ENCODE peak calls at places on chromosomes 13 and 19, in nine cellular contexts. One of them, this sample, is unnamed.

GRCh38 chr19:12766051-12766521 is 9.3 kb downstream of the HOOK2 start:
- DNase-seq in stomach: peak; percentile 93
- DNase-seq in GM12878: no peak
- DNase-seq in HepG2: peak; percentile 76
- DNase-seq in sigmoid colon: peak; percentile 93
- DNase-seq in H1: no peak
- DNase-seq in transverse colon: peak; percentile 93
- DNase-seq in breast epithelium: peak; percentile 77
- DNase-seq in endothelial cell of umbilical vein: peak; percentile 88
- DNase-seq in this sample: peak; percentile 93

GRCh38 chr19:11227201-11227886 is 12.1 kb upstream of the ANGPTL8 start:
- DNase-seq in stomach: no peak
- DNase-seq in GM12878: no peak
- DNase-seq in HepG2: peak; percentile 27
- DNase-seq in sigmoid colon: no peak
- DNase-seq in H1: peak; percentile 88
- DNase-seq in transverse colon: no peak
- DNase-seq in breast epithelium: no peak
- DNase-seq in endothelial cell of umbilical vein: peak; percentile 27
- DNase-seq in this sample: no peak

GRCh38 chr13:19606152-19606551 is 27.3 kb upstream of the MPHOSPH8 start:
- DNase-seq in stomach: no peak
- DNase-seq in GM12878: no peak
- DNase-seq in HepG2: no peak
- DNase-seq in sigmoid colon: no peak
- DNase-seq in H1: no peak
- DNase-seq in transverse colon: no peak
- DNase-seq in breast epithelium: no peak
- DNase-seq in endothelial cell of umbilical vein: no peak
- DNase-seq in this sample: no peak

GRCh38 chr19:4380254-4380727 is 20.1 kb downstream of the SH3GL1 start:
- DNase-seq in stomach: no peak
- DNase-seq in GM12878: no peak
- DNase-seq in HepG2: no peak
- DNase-seq in sigmoid colon: peak; percentile 73
- DNase-seq in H1: no peak
- DNase-seq in transverse colon: no peak
- DNase-seq in breast epithelium: no peak
- DNase-seq in endothelial cell of umbilical vein: no peak
- DNase-seq in this sample: peak; percentile 96

GRCh38 chr13:70994204-70994603 is 872.8 kb downstream of the DACH1 start:
- DNase-seq in stomach: no peak
- DNase-seq in GM12878: no peak
- DNase-seq in HepG2: no peak
- DNase-seq in sigmoid colon: no peak
- DNase-seq in H1: no peak
- DNase-seq in transverse colon: no peak
- DNase-seq in breast epithelium: no peak
- DNase-seq in endothelial cell of umbilical vein: no peak
- DNase-seq in this sample: no peak

GRCh38 chr13:32141462-32141861 is 109.9 kb downstream of the FRY start:
- DNase-seq in stomach: no peak
- DNase-seq in GM12878: no peak
- DNase-seq in HepG2: no peak
- DNase-seq in sigmoid colon: no peak
- DNase-seq in H1: no peak
- DNase-seq in transverse colon: no peak
- DNase-seq in breast epithelium: no peak
- DNase-seq in endothelial cell of umbilical vein: no peak
- DNase-seq in this sample: no peak

GRCh38 chr19:3968556-3969434 is 2.1 kb downstream of the DAPK3 start:
- DNase-seq in stomach: peak; percentile 87
- DNase-seq in GM12878: no peak
- DNase-seq in HepG2: peak; percentile 98
- DNase-seq in sigmoid colon: peak; percentile 98
- DNase-seq in H1: peak; percentile 97
- DNase-seq in transverse colon: peak; percentile 79
- DNase-seq in breast epithelium: peak; percentile 97
- DNase-seq in endothelial cell of umbilical vein: peak; percentile 100
- DNase-seq in this sample: no peak

GRCh38 chr19:35459414-35460082 is 11.5 kb downstream of the FFAR2 start:
- DNase-seq in stomach: peak; percentile 70
- DNase-seq in GM12878: no peak
- DNase-seq in HepG2: peak; percentile 67
- DNase-seq in sigmoid colon: no peak
- DNase-seq in H1: no peak
- DNase-seq in transverse colon: peak; percentile 26
- DNase-seq in breast epithelium: no peak
- DNase-seq in endothelial cell of umbilical vein: peak; percentile 47
- DNase-seq in this sample: peak; percentile 80

GRCh38 chr13:49904729-49905456 is 31.2 kb downstream of the SPRYD7 start:
- DNase-seq in stomach: no peak
- DNase-seq in GM12878: no peak
- DNase-seq in HepG2: no peak
- DNase-seq in sigmoid colon: no peak
- DNase-seq in H1: no peak
- DNase-seq in transverse colon: no peak
- DNase-seq in breast epithelium: no peak
- DNase-seq in endothelial cell of umbilical vein: no peak
- DNase-seq in this sample: no peak

GRCh38 chr19:19485161-19485997 is 30.0 kb downstream of the TSSK6 start:
- DNase-seq in stomach: no peak
- DNase-seq in GM12878: no peak
- DNase-seq in HepG2: no peak
- DNase-seq in sigmoid colon: no peak
- DNase-seq in H1: no peak
- DNase-seq in transverse colon: no peak
- DNase-seq in breast epithelium: no peak
- DNase-seq in endothelial cell of umbilical vein: no peak
- DNase-seq in this sample: peak; percentile 78

GRCh38 chr13:60242231-60242630 is 78.5 kb upstream of the DIAPH3 start:
- DNase-seq in stomach: no peak
- DNase-seq in GM12878: no peak
- DNase-seq in HepG2: no peak
- DNase-seq in sigmoid colon: no peak
- DNase-seq in H1: no peak
- DNase-seq in transverse colon: no peak
- DNase-seq in breast epithelium: no peak
- DNase-seq in endothelial cell of umbilical vein: no peak
- DNase-seq in this sample: no peak

DNA sequence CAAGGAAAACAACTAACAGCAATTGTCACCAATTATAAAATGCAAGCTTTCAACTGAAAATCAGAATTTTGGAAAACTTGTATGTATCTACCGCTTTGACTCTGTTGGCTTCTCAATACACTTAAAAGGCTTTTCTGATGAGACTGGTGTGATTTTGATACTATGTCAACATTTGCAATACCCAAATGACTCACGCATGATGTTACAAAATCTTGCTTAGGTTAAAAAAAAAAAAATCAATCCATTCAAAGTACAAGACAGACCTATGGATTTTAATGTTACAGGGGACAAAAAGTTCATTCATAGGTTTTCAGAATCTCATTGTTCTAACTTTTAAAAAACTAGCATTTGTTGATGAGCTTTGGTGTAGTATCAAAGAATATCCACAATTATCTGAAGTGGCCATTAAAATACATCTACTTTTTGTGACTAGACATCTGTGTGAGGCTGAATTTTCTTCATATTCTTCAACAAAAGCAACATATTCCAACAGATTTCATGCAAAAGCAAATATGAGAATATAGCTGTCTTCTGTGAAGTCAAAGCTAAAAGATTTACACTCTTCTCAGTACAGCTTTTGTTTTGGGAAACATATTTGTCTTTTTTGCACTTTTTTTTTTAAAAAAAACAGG is 10.7 kb downstream of the ELF1 start:
- DNase-seq in stomach: no peak
- DNase-seq in GM12878: no peak
- DNase-seq in HepG2: peak; percentile 93
- DNase-seq in sigmoid colon: no peak
- DNase-seq in H1: no peak
- DNase-seq in transverse colon: no peak
- DNase-seq in breast epithelium: no peak
- DNase-seq in endothelial cell of umbilical vein: no peak
- DNase-seq in this sample: no peak
- H3K4me1 ChIP-seq in stomach: peaks cover 41% of the 10 kb centered on the region
- H3K4me1 ChIP-seq in GM12878: peaks cover 60% of the 10 kb centered on the region
- H3K4me1 ChIP-seq in HepG2: peaks cover 88% of the 10 kb centered on the region
- H3K4me1 ChIP-seq in sigmoid colon: peaks cover 33% of the 10 kb centered on the region
- H3K4me1 ChIP-seq in H1: no peaks in the 10 kb centered on the region
- H3K4me1 ChIP-seq in transverse colon: peaks cover 50% of the 10 kb centered on the region
- H3K4me1 ChIP-seq in breast epithelium: no peaks in the 10 kb centered on the region
- H3K4me1 ChIP-seq in endothelial cell of umbilical vein: peaks cover 16% of the 10 kb centered on the region
- H3K4me1 ChIP-seq in this sample: peaks cover 99% of the 10 kb centered on the region

DNA sequence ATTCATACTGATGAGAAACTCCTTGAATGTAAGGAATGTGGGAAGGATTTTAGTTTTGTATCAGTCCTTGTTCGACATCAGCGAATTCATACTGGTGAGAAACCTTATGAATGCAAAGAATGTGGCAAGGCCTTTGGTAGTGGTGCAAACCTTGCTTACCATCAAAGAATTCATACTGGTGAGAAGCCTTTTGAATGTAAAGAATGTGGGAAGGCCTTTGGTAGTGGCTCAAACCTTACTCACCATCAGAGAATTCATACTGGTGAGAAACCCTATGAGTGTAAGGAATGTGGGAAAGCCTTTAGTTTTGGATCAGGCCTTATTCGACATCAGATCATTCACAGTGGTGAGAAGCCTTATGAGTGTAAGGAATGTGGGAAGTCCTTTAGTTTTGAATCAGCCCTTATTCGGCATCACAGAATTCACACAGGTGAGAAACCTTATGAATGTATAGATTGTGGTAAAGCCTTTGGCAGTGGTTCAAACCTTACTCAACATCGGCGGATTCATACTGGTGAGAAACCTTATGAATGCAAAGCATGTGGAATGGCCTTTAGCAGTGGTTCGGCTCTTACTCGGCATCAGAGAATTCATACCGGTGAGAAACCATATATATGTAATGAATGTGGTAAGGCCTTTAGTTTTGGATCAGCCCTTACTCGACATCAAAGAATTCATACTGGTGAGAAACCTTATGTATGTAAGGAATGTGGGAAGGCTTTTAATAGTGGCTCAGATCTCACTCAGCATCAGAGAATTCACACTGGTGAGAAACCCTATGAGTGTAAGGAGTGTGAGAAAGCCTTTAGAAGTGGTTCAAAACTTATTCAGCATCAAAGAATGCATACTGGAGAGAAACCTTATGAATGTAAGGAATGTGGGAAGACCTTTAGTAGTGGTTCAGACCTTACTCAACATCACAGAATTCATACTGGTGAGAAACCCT is 26.6 kb downstream of the ZNF345 start:
- DNase-seq in stomach: no peak
- DNase-seq in GM12878: no peak
- DNase-seq in HepG2: no peak
- DNase-seq in sigmoid colon: no peak
- DNase-seq in H1: no peak
- DNase-seq in transverse colon: no peak
- DNase-seq in breast epithelium: no peak
- DNase-seq in endothelial cell of umbilical vein: no peak
- DNase-seq in this sample: no peak
- TF ChIP-seq POLR2AphosphoS5 in stomach: no peak
- TF ChIP-seq POLR2AphosphoS5 in GM12878: no peak
- TF ChIP-seq POLR2AphosphoS5 in HepG2: no peak
- TF ChIP-seq POLR2AphosphoS5 in sigmoid colon: no peak
- TF ChIP-seq POLR2AphosphoS5 in H1: no peak
- TF ChIP-seq POLR2AphosphoS5 in transverse colon: no peak
- TF ChIP-seq POLR2AphosphoS5 in breast epithelium: no peak
- TF ChIP-seq POLR2AphosphoS5 in endothelial cell of umbilical vein: no peak
- TF ChIP-seq POLR2AphosphoS5 in this sample: no peak

GRCh38 chr13:51588406-51588949 is 4.2 kb downstream of the WDFY2 start:
- DNase-seq in stomach: no peak
- DNase-seq in GM12878: no peak
- DNase-seq in HepG2: no peak
- DNase-seq in sigmoid colon: no peak
- DNase-seq in H1: no peak
- DNase-seq in transverse colon: no peak
- DNase-seq in breast epithelium: no peak
- DNase-seq in endothelial cell of umbilical vein: no peak
- DNase-seq in this sample: no peak

GRCh38 chr13:51587372-51587771 is 3.1 kb downstream of the WDFY2 start:
- DNase-seq in stomach: no peak
- DNase-seq in GM12878: no peak
- DNase-seq in HepG2: peak; percentile 35
- DNase-seq in sigmoid colon: no peak
- DNase-seq in H1: no peak
- DNase-seq in transverse colon: no peak
- DNase-seq in breast epithelium: no peak
- DNase-seq in endothelial cell of umbilical vein: no peak
- DNase-seq in this sample: no peak

GRCh38 chr13:51590231-51590630 is 6.0 kb downstream of the WDFY2 start:
- DNase-seq in stomach: no peak
- DNase-seq in GM12878: no peak
- DNase-seq in HepG2: no peak
- DNase-seq in sigmoid colon: no peak
- DNase-seq in H1: no peak
- DNase-seq in transverse colon: no peak
- DNase-seq in breast epithelium: no peak
- DNase-seq in endothelial cell of umbilical vein: no peak
- DNase-seq in this sample: no peak

GRCh38 chr13:51590966-51591627 is 6.8 kb downstream of the WDFY2 start:
- DNase-seq in stomach: peak; percentile 41
- DNase-seq in GM12878: no peak
- DNase-seq in HepG2: peak; percentile 63
- DNase-seq in sigmoid colon: no peak
- DNase-seq in H1: no peak
- DNase-seq in transverse colon: no peak
- DNase-seq in breast epithelium: no peak
- DNase-seq in endothelial cell of umbilical vein: peak; percentile 44
- DNase-seq in this sample: no peak

DNA sequence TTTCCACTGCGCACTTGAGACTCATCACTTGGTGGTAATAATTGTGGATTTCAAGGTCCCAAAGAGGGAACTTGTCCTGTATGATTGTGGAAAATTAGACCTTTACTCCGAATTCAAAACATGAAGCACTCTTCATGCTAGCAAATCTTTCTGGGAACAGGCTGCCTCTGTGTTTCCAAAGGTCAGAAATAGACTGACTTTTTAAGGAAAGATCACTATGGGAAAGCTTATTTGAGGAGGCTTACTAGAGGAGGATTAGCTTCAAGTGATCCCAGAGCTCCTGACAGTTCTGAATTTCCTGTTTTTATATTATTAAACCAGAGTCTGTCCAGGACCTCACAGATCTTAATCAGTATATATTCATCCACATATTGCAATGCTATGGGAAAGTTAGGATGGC is 5.5 kb downstream of the WDFY2 start:
- DNase-seq in stomach: no peak
- DNase-seq in GM12878: no peak
- DNase-seq in HepG2: no peak
- DNase-seq in sigmoid colon: no peak
- DNase-seq in H1: no peak
- DNase-seq in transverse colon: no peak
- DNase-seq in breast epithelium: no peak
- DNase-seq in endothelial cell of umbilical vein: peak; percentile 4
- DNase-seq in this sample: no peak
- H3K4me1 ChIP-seq in stomach: peaks cover 26% of the 10 kb centered on the region
- H3K4me1 ChIP-seq in GM12878: peaks cover 3% of the 10 kb centered on the region
- H3K4me1 ChIP-seq in HepG2: peaks cover 75% of the 10 kb centered on the region
- H3K4me1 ChIP-seq in sigmoid colon: peaks cover 36% of the 10 kb centered on the region
- H3K4me1 ChIP-seq in H1: peaks cover 32% of the 10 kb centered on the region
- H3K4me1 ChIP-seq in transverse colon: no peaks in the 10 kb centered on the region
- H3K4me1 ChIP-seq in breast epithelium: peaks cover 15% of the 10 kb centered on the region
- H3K4me1 ChIP-seq in endothelial cell of umbilical vein: peaks cover 28% of the 10 kb centered on the region
- H3K4me1 ChIP-seq in this sample: peaks cover 57% of the 10 kb centered on the region

GRCh38 chr19:51124729-51125128 is at the start of gene SIGLEC9:
- DNase-seq in stomach: no peak
- DNase-seq in GM12878: no peak
- DNase-seq in HepG2: no peak
- DNase-seq in sigmoid colon: peak; percentile 81
- DNase-seq in H1: no peak
- DNase-seq in transverse colon: peak; percentile 35
- DNase-seq in breast epithelium: no peak
- DNase-seq in endothelial cell of umbilical vein: no peak
- DNase-seq in this sample: peak; percentile 87
- TF ChIP-seq POLR2AphosphoS5 in stomach: no peak
- TF ChIP-seq POLR2AphosphoS5 in GM12878: no peak
- TF ChIP-seq POLR2AphosphoS5 in HepG2: no peak
- TF ChIP-seq POLR2AphosphoS5 in sigmoid colon: peak; percentile 17
- TF ChIP-seq POLR2AphosphoS5 in H1: no peak
- TF ChIP-seq POLR2AphosphoS5 in transverse colon: no peak
- TF ChIP-seq POLR2AphosphoS5 in breast epithelium: no peak
- TF ChIP-seq POLR2AphosphoS5 in endothelial cell of umbilical vein: no peak
- TF ChIP-seq POLR2AphosphoS5 in this sample: peak; percentile 78